ENCODE peak calls at places on chromosomes 7 and 10, in seven cellular contexts. One of them, this sample, is unnamed.

GRCh38 chr7:4681218-4681851 is 760 bp upstream of the FOXK1 start:
- DNase-seq in body of pancreas: no peak
- DNase-seq in OCI-LY7: peak; percentile 6
- DNase-seq in tibial nerve: no peak
- DNase-seq in CD8-positive, alpha-beta T cell: no peak
- DNase-seq in uterus: no peak
- DNase-seq in transverse colon: no peak
- DNase-seq in this sample: no peak

GRCh38 chr10:77794256-77795142 is 132.1 kb downstream of the DLG5 start:
- DNase-seq in tibial nerve: no peak
- DNase-seq in uterus: no peak
- DNase-seq in CD8-positive, alpha-beta T cell: no peak
- DNase-seq in transverse colon: no peak
- DNase-seq in OCI-LY7: no peak
- DNase-seq in body of pancreas: no peak
- DNase-seq in this sample: no peak

GRCh38 chr10:86648706-86649426 is 5.5 kb upstream of the OPN4 start:
- DNase-seq in tibial nerve: peak; percentile 48
- DNase-seq in body of pancreas: peak; percentile 46
- DNase-seq in transverse colon: peak; percentile 65
- DNase-seq in OCI-LY7: no peak
- DNase-seq in uterus: peak; percentile 74
- DNase-seq in CD8-positive, alpha-beta T cell: no peak
- DNase-seq in this sample: no peak

GRCh38 chr7:151470656-151471180 is 30.8 kb upstream of the CRYGN start:
- DNase-seq in OCI-LY7: no peak
- DNase-seq in CD8-positive, alpha-beta T cell: no peak
- DNase-seq in tibial nerve: no peak
- DNase-seq in uterus: no peak
- DNase-seq in transverse colon: no peak
- DNase-seq in body of pancreas: no peak
- DNase-seq in this sample: no peak

GRCh38 chr7:96401200-96401599 is 79.3 kb upstream of the SLC25A13 start:
- DNase-seq in CD8-positive, alpha-beta T cell: no peak
- DNase-seq in OCI-LY7: no peak
- DNase-seq in tibial nerve: no peak
- DNase-seq in body of pancreas: no peak
- DNase-seq in transverse colon: no peak
- DNase-seq in uterus: peak; percentile 13
- DNase-seq in this sample: no peak

GRCh38 chr7:41792099-41792498 is 89.2 kb upstream of the INHBA start:
- DNase-seq in uterus: no peak
- DNase-seq in CD8-positive, alpha-beta T cell: no peak
- DNase-seq in body of pancreas: no peak
- DNase-seq in transverse colon: no peak
- DNase-seq in OCI-LY7: no peak
- DNase-seq in tibial nerve: no peak
- DNase-seq in this sample: no peak

GRCh38 chr7:30563326-30563942 is 31.2 kb upstream of the GARS1 start:
- DNase-seq in uterus: no peak
- DNase-seq in transverse colon: no peak
- DNase-seq in body of pancreas: no peak
- DNase-seq in CD8-positive, alpha-beta T cell: no peak
- DNase-seq in tibial nerve: no peak
- DNase-seq in OCI-LY7: no peak
- DNase-seq in this sample: no peak

GRCh38 chr7:34341331-34341730 is 316.7 kb upstream of the NPSR1 start:
- DNase-seq in uterus: no peak
- DNase-seq in transverse colon: no peak
- DNase-seq in body of pancreas: no peak
- DNase-seq in OCI-LY7: no peak
- DNase-seq in tibial nerve: no peak
- DNase-seq in CD8-positive, alpha-beta T cell: no peak
- DNase-seq in this sample: no peak

GRCh38 chr7:70668606-70669358 is 463.2 kb upstream of the GALNT17 start:
- DNase-seq in tibial nerve: no peak
- DNase-seq in transverse colon: no peak
- DNase-seq in CD8-positive, alpha-beta T cell: no peak
- DNase-seq in uterus: no peak
- DNase-seq in OCI-LY7: no peak
- DNase-seq in body of pancreas: peak; percentile 56
- DNase-seq in this sample: no peak

GRCh38 chr7:52270301-52270700 is 765.1 kb upstream of the POM121L12 start:
- DNase-seq in CD8-positive, alpha-beta T cell: no peak
- DNase-seq in transverse colon: no peak
- DNase-seq in tibial nerve: no peak
- DNase-seq in OCI-LY7: no peak
- DNase-seq in uterus: no peak
- DNase-seq in body of pancreas: no peak
- DNase-seq in this sample: no peak

GRCh38 chr10:73650537-73651331 is 5.1 kb downstream of the SYNPO2L start:
- DNase-seq in CD8-positive, alpha-beta T cell: no peak
- DNase-seq in tibial nerve: no peak
- DNase-seq in uterus: no peak
- DNase-seq in transverse colon: no peak
- DNase-seq in OCI-LY7: no peak
- DNase-seq in body of pancreas: peak; percentile 12
- DNase-seq in this sample: no peak

GRCh38 chr7:28754027-28754426 is 204.1 kb downstream of the TRIL start:
- DNase-seq in transverse colon: no peak
- DNase-seq in OCI-LY7: no peak
- DNase-seq in uterus: no peak
- DNase-seq in CD8-positive, alpha-beta T cell: no peak
- DNase-seq in body of pancreas: no peak
- DNase-seq in tibial nerve: peak; percentile 54
- DNase-seq in this sample: no peak

GRCh38 chr10:110410329-110411046 is 87.2 kb upstream of the DUSP5 start:
- DNase-seq in uterus: peak; percentile 63
- DNase-seq in CD8-positive, alpha-beta T cell: no peak
- DNase-seq in tibial nerve: no peak
- DNase-seq in body of pancreas: peak; percentile 75
- DNase-seq in transverse colon: peak; percentile 77
- DNase-seq in OCI-LY7: no peak
- DNase-seq in this sample: no peak

GRCh38 chr10:80662429-80663211 is 124.9 kb downstream of the SH2D4B start:
- DNase-seq in uterus: peak; percentile 78
- DNase-seq in body of pancreas: peak; percentile 82
- DNase-seq in CD8-positive, alpha-beta T cell: peak; percentile 71
- DNase-seq in tibial nerve: peak; percentile 69
- DNase-seq in OCI-LY7: peak; percentile 46
- DNase-seq in transverse colon: peak; percentile 85
- DNase-seq in this sample: peak; percentile 19

GRCh38 chr7:13790611-13791010 is 198.9 kb downstream of the ETV1 start:
- DNase-seq in uterus: no peak
- DNase-seq in CD8-positive, alpha-beta T cell: no peak
- DNase-seq in OCI-LY7: no peak
- DNase-seq in tibial nerve: no peak
- DNase-seq in transverse colon: no peak
- DNase-seq in body of pancreas: no peak
- DNase-seq in this sample: no peak

GRCh38 chr7:118662266-118662665 is 437.8 kb downstream of the ANKRD7 start:
- DNase-seq in tibial nerve: no peak
- DNase-seq in transverse colon: no peak
- DNase-seq in OCI-LY7: no peak
- DNase-seq in CD8-positive, alpha-beta T cell: no peak
- DNase-seq in body of pancreas: no peak
- DNase-seq in uterus: no peak
- DNase-seq in this sample: no peak

GRCh38 chr7:155800301-155800700 is 12.0 kb downstream of the SHH start:
- DNase-seq in transverse colon: no peak
- DNase-seq in tibial nerve: no peak
- DNase-seq in OCI-LY7: no peak
- DNase-seq in uterus: no peak
- DNase-seq in body of pancreas: no peak
- DNase-seq in CD8-positive, alpha-beta T cell: no peak
- DNase-seq in this sample: no peak

GRCh38 chr10:22600516-22600915 is 113.9 kb downstream of the PIP4K2A start:
- DNase-seq in body of pancreas: no peak
- DNase-seq in CD8-positive, alpha-beta T cell: no peak
- DNase-seq in tibial nerve: no peak
- DNase-seq in OCI-LY7: no peak
- DNase-seq in uterus: no peak
- DNase-seq in transverse colon: no peak
- DNase-seq in this sample: no peak

GRCh38 chr10:103479135-103479534 is at the start of gene CALHM3:
- DNase-seq in transverse colon: no peak
- DNase-seq in tibial nerve: no peak
- DNase-seq in CD8-positive, alpha-beta T cell: no peak
- DNase-seq in OCI-LY7: no peak
- DNase-seq in uterus: no peak
- DNase-seq in body of pancreas: no peak
- DNase-seq in this sample: no peak

GRCh38 chr7:137443616-137444015 is 100.1 kb upstream of the PTN start:
- DNase-seq in tibial nerve: no peak
- DNase-seq in OCI-LY7: no peak
- DNase-seq in CD8-positive, alpha-beta T cell: no peak
- DNase-seq in transverse colon: no peak
- DNase-seq in uterus: no peak
- DNase-seq in body of pancreas: no peak
- DNase-seq in this sample: no peak

GRCh38 chr10:101216207-101216607 is 13.1 kb downstream of the LBX1 start:
- DNase-seq in OCI-LY7: no peak
- DNase-seq in CD8-positive, alpha-beta T cell: no peak
- DNase-seq in body of pancreas: no peak
- DNase-seq in uterus: no peak
- DNase-seq in transverse colon: no peak
- DNase-seq in tibial nerve: no peak
- DNase-seq in this sample: no peak

GRCh38 chr7:38303866-38304265 is 30.4 kb upstream of the TARP start:
- DNase-seq in OCI-LY7: no peak
- DNase-seq in tibial nerve: no peak
- DNase-seq in body of pancreas: no peak
- DNase-seq in uterus: no peak
- DNase-seq in transverse colon: no peak
- DNase-seq in CD8-positive, alpha-beta T cell: no peak
- DNase-seq in this sample: no peak

GRCh38 chr10:30751678-30752331 is 122.3 kb upstream of the LYZL2 start:
- DNase-seq in tibial nerve: peak; percentile 74
- DNase-seq in CD8-positive, alpha-beta T cell: peak; percentile 58
- DNase-seq in uterus: no peak
- DNase-seq in body of pancreas: peak; percentile 12
- DNase-seq in transverse colon: peak; percentile 24
- DNase-seq in OCI-LY7: peak; percentile 66
- DNase-seq in this sample: no peak

GRCh38 chr7:155860461-155860839 is 48.2 kb upstream of the SHH start:
- DNase-seq in transverse colon: no peak
- DNase-seq in OCI-LY7: no peak
- DNase-seq in tibial nerve: no peak
- DNase-seq in CD8-positive, alpha-beta T cell: no peak
- DNase-seq in body of pancreas: no peak
- DNase-seq in uterus: no peak
- DNase-seq in this sample: no peak

GRCh38 chr10:29948971-29949370 is 110.4 kb downstream of the JCAD start:
- DNase-seq in body of pancreas: peak; percentile 49
- DNase-seq in CD8-positive, alpha-beta T cell: no peak
- DNase-seq in tibial nerve: no peak
- DNase-seq in transverse colon: no peak
- DNase-seq in OCI-LY7: no peak
- DNase-seq in uterus: no peak
- DNase-seq in this sample: no peak

GRCh38 chr7:92645531-92646061 is 55.4 kb upstream of the FAM133B start:
- DNase-seq in CD8-positive, alpha-beta T cell: no peak
- DNase-seq in tibial nerve: no peak
- DNase-seq in body of pancreas: no peak
- DNase-seq in uterus: no peak
- DNase-seq in transverse colon: peak; percentile 75
- DNase-seq in OCI-LY7: peak; percentile 10
- DNase-seq in this sample: no peak

GRCh38 chr7:92646966-92647625 is 56.9 kb upstream of the FAM133B start:
- DNase-seq in CD8-positive, alpha-beta T cell: no peak
- DNase-seq in transverse colon: no peak
- DNase-seq in body of pancreas: no peak
- DNase-seq in tibial nerve: no peak
- DNase-seq in uterus: no peak
- DNase-seq in OCI-LY7: no peak
- DNase-seq in this sample: no peak

GRCh38 chr7:92647652-92648051 is 57.5 kb upstream of the FAM133B start:
- DNase-seq in uterus: no peak
- DNase-seq in tibial nerve: no peak
- DNase-seq in body of pancreas: no peak
- DNase-seq in OCI-LY7: no peak
- DNase-seq in transverse colon: no peak
- DNase-seq in CD8-positive, alpha-beta T cell: no peak
- DNase-seq in this sample: no peak

GRCh38 chr7:92650391-92650790 is 60.2 kb upstream of the FAM133B start:
- DNase-seq in CD8-positive, alpha-beta T cell: no peak
- DNase-seq in transverse colon: no peak
- DNase-seq in body of pancreas: no peak
- DNase-seq in uterus: no peak
- DNase-seq in OCI-LY7: no peak
- DNase-seq in tibial nerve: no peak
- DNase-seq in this sample: no peak

DNA sequence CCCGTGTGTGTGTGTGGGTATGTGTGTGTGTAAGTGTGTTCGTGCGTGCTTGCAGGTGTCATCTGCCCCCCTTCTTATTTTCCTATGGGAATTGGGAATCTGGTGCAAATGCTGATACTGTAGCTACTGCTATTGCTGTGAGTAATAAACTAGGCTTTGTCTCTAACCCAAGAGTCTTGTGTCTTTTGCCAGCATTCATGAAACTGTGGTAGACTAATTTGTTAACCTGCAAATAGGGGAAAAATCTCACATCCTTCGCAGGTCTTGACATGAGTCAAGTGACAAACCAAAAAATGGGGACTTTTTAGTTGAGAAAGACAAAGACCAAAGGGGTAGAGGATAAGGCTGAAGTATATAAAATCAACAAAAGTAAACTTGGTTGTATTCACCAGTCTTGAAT is 57.9 kb upstream of the FAM133B start:
- DNase-seq in CD8-positive, alpha-beta T cell: no peak
- DNase-seq in uterus: no peak
- DNase-seq in tibial nerve: no peak
- DNase-seq in OCI-LY7: no peak
- DNase-seq in body of pancreas: no peak
- DNase-seq in transverse colon: no peak
- DNase-seq in this sample: no peak
- H3K4me1 ChIP-seq in CD8-positive, alpha-beta T cell: peaks cover 2% of the 10 kb centered on the region
- H3K4me1 ChIP-seq in uterus: no peaks in the 10 kb centered on the region
- H3K4me1 ChIP-seq in tibial nerve: peaks cover 27% of the 10 kb centered on the region
- H3K4me1 ChIP-seq in OCI-LY7: peaks cover 20% of the 10 kb centered on the region
- H3K4me1 ChIP-seq in body of pancreas: peaks cover 21% of the 10 kb centered on the region
- H3K4me1 ChIP-seq in transverse colon: peaks cover 70% of the 10 kb centered on the region
- H3K4me1 ChIP-seq in this sample: peaks cover 25% of the 10 kb centered on the region

GRCh38 chr7:12423355-12423994 is 19.8 kb upstream of the VWDE start:
- DNase-seq in OCI-LY7: no peak
- DNase-seq in tibial nerve: no peak
- DNase-seq in CD8-positive, alpha-beta T cell: no peak
- DNase-seq in transverse colon: no peak
- DNase-seq in body of pancreas: no peak
- DNase-seq in uterus: no peak
- DNase-seq in this sample: no peak
- H3K4me1 ChIP-seq in OCI-LY7: no peaks in the 10 kb centered on the region
- H3K4me1 ChIP-seq in tibial nerve: peaks cover 5% of the 10 kb centered on the region
- H3K4me1 ChIP-seq in CD8-positive, alpha-beta T cell: no peaks in the 10 kb centered on the region
- H3K4me1 ChIP-seq in transverse colon: no peaks in the 10 kb centered on the region
- H3K4me1 ChIP-seq in body of pancreas: no peaks in the 10 kb centered on the region
- H3K4me1 ChIP-seq in uterus: no peaks in the 10 kb centered on the region
- H3K4me1 ChIP-seq in this sample: no peaks in the 10 kb centered on the region

GRCh38 chr10:114515515-114515914 is 111.2 kb upstream of the AFAP1L2 start:
- DNase-seq in body of pancreas: no peak
- DNase-seq in uterus: no peak
- DNase-seq in transverse colon: no peak
- DNase-seq in OCI-LY7: no peak
- DNase-seq in CD8-positive, alpha-beta T cell: no peak
- DNase-seq in tibial nerve: no peak
- DNase-seq in this sample: no peak
- H3K4me1 ChIP-seq in body of pancreas: peaks cover 31% of the 10 kb centered on the region
- H3K4me1 ChIP-seq in uterus: no peaks in the 10 kb centered on the region
- H3K4me1 ChIP-seq in transverse colon: peaks cover 64% of the 10 kb centered on the region
- H3K4me1 ChIP-seq in OCI-LY7: peaks cover 68% of the 10 kb centered on the region
- H3K4me1 ChIP-seq in CD8-positive, alpha-beta T cell: peaks cover 90% of the 10 kb centered on the region
- H3K4me1 ChIP-seq in tibial nerve: peaks cover 41% of the 10 kb centered on the region
- H3K4me1 ChIP-seq in this sample: peaks cover 86% of the 10 kb centered on the region

GRCh38 chr7:130930710-130931109 is 196.7 kb upstream of the KLF14 start:
- DNase-seq in CD8-positive, alpha-beta T cell: no peak
- DNase-seq in uterus: no peak
- DNase-seq in OCI-LY7: no peak
- DNase-seq in body of pancreas: no peak
- DNase-seq in transverse colon: no peak
- DNase-seq in tibial nerve: no peak
- DNase-seq in this sample: no peak
- H3K4me1 ChIP-seq in CD8-positive, alpha-beta T cell: peaks cover 45% of the 10 kb centered on the region
- H3K4me1 ChIP-seq in uterus: no peaks in the 10 kb centered on the region
- H3K4me1 ChIP-seq in OCI-LY7: peaks cover 6% of the 10 kb centered on the region
- H3K4me1 ChIP-seq in body of pancreas: peaks cover 18% of the 10 kb centered on the region
- H3K4me1 ChIP-seq in transverse colon: peaks cover 23% of the 10 kb centered on the region
- H3K4me1 ChIP-seq in tibial nerve: peaks cover 79% of the 10 kb centered on the region
- H3K4me1 ChIP-seq in this sample: peaks cover 66% of the 10 kb centered on the region